ENCODE peak calls at places on chromosome 16, in five cellular contexts. Q, L, N, G and M are unnamed samples.

GRCh38 chr16:29663829-29664132 is 734 bp downstream of the SPN start:
- DNase-seq in Q (no peak), L (no peak), N (no peak), G (no peak), M (no peak)

GRCh38 chr16:21264226-21265036 is 13.7 kb downstream of the CRYM start:
- DNase-seq in Q (peak), L (no peak), N (no peak), G (no peak), M (no peak)

GRCh38 chr16:65896448-65897153 is 469.9 kb upstream of the CDH5 start:
- DNase-seq in Q (no peak), L (no peak), N (no peak), G (no peak), M (no peak)

GRCh38 chr16:85931596-85932402 is 32.8 kb downstream of the IRF8 start:
- DNase-seq in Q (no peak), L (no peak), N (no peak), G (no peak), M (no peak)

GRCh38 chr16:533391-534088 is 6.0 kb downstream of the CAPN15 start:
- DNase-seq in Q (no peak), L (peak), N (no peak), G (no peak), M (no peak)

GRCh38 chr16:5002699-5003143 is 31.0 kb downstream of the NAGPA start:
- DNase-seq in Q (no peak), L (no peak), N (no peak), G (peak), M (no peak)

GRCh38 chr16:83923581-83924365 is 24.9 kb downstream of the MLYCD start:
- DNase-seq in Q (peak), L (no peak), N (no peak), G (no peak), M (no peak)

GRCh38 chr16:87114832-87115231 is 202.4 kb downstream of the C16orf95 start:
- DNase-seq in Q (no peak), L (no peak), N (no peak), G (no peak), M (no peak)

GRCh38 chr16:881219-882097 is 80.9 kb upstream of the GNG13 start:
- DNase-seq in Q (peak), L (no peak), N (no peak), G (peak), M (peak)

GRCh38 chr16:4433914-4434787 is 8.5 kb downstream of the DNAJA3 start:
- DNase-seq in Q (no peak), L (no peak), N (no peak), G (no peak), M (no peak)

GRCh38 chr16:84537431-84538151 is 33.1 kb upstream of the MEAK7 start:
- DNase-seq in Q (peak), L (peak), N (no peak), G (no peak), M (no peak)

GRCh38 chr16:66419527-66419926 is 7.6 kb upstream of the BEAN1 start:
- DNase-seq in Q (no peak), L (no peak), N (no peak), G (no peak), M (no peak)

GRCh38 chr16:30777591-30778297 is 9.3 kb downstream of the ZNF629 start:
- DNase-seq in Q (no peak), L (no peak), N (no peak), G (no peak), M (no peak)

GRCh38 chr16:27436065-27436464 is 34.1 kb downstream of the IL21R start:
- DNase-seq in Q (no peak), L (no peak), N (no peak), G (peak), M (no peak)

GRCh38 chr16:67459066-67459857 is 21.7 kb downstream of the ATP6V0D1 start:
- DNase-seq in Q (peak), L (no peak), N (no peak), G (no peak), M (peak)

GRCh38 chr16:83449861-83450260 is 357.9 kb upstream of the HSBP1 start:
- DNase-seq in Q (no peak), L (no peak), N (no peak), G (no peak), M (no peak)

GRCh38 chr16:25210758-25211157 is 6.0 kb upstream of the AQP8 start:
- DNase-seq in Q (no peak), L (no peak), N (no peak), G (no peak), M (no peak)

GRCh38 chr16:24504467-24505345 is 34.7 kb upstream of the RBBP6 start:
- DNase-seq in Q (peak), L (peak), N (peak), G (peak), M (no peak)

GRCh38 chr16:2963074-2963610 is 933 bp upstream of the KREMEN2 start:
- DNase-seq in Q (peak), L (peak), N (peak), G (no peak), M (no peak)

GRCh38 chr16:81384006-81384405 is 60.6 kb upstream of the CMIP start:
- DNase-seq in Q (no peak), L (no peak), N (no peak), G (no peak), M (no peak)

GRCh38 chr16:79618712-79619050 is 18.1 kb upstream of the MAF start:
- DNase-seq in Q (peak), L (no peak), N (no peak), G (no peak), M (no peak)

GRCh38 chr16:3030872-3031212 is 5.9 kb downstream of the BICDL2 start:
- DNase-seq in Q (no peak), L (no peak), N (no peak), G (no peak), M (no peak)

GRCh38 chr16:70647461-70648359 is 1.4 kb downstream of the IL34 start:
- DNase-seq in Q (no peak), L (no peak), N (no peak), G (peak), M (no peak)

GRCh38 chr16:72677662-72678447 is 370.1 kb downstream of the ZFHX3 start:
- DNase-seq in Q (no peak), L (peak), N (no peak), G (no peak), M (no peak)

GRCh38 chr16:25897677-25898076 is 205.9 kb downstream of the HS3ST4 start:
- DNase-seq in Q (no peak), L (no peak), N (no peak), G (no peak), M (no peak)

GRCh38 chr16:67652578-67653130 is 7.4 kb downstream of the ACD start:
- DNase-seq in Q (peak), L (peak), N (no peak), G (peak), M (peak)

GRCh38 chr16:17266606-17267313 is 204.0 kb downstream of the XYLT1 start:
- DNase-seq in Q (peak), L (no peak), N (no peak), G (no peak), M (no peak)

GRCh38 chr16:5905935-5906334 is 808.3 kb upstream of the EEF2KMT start:
- DNase-seq in Q (no peak), L (no peak), N (no peak), G (no peak), M (no peak)

GRCh38 chr16:70252355-70252988 is 732 bp upstream of the EXOSC6 start:
- DNase-seq in Q (peak), L (peak), N (no peak), G (peak), M (no peak)

GRCh38 chr16:21060027-21060510 is 90.6 kb downstream of the DNAH3 start:
- DNase-seq in Q (no peak), L (peak), N (no peak), G (no peak), M (no peak)

GRCh38 chr16:30085247-30085646 is 6.5 kb downstream of the TBX6 start:
- DNase-seq in Q (peak), L (no peak), N (no peak), G (peak), M (no peak)

GRCh38 chr16:82990155-82990554 is 363.4 kb downstream of the CDH13 start:
- DNase-seq in Q (no peak), L (no peak), N (no peak), G (no peak), M (no peak)

GRCh38 chr16:16021646-16021987 is 72.2 kb downstream of the ABCC1 start:
- DNase-seq in Q (no peak), L (no peak), N (no peak), G (peak), M (no peak)

GRCh38 chr16:4870138-4870671 is 22.9 kb downstream of the UBN1 start:
- DNase-seq in Q (no peak), L (no peak), N (no peak), G (no peak), M (no peak)

GRCh38 chr16:53502331-53503269 is at the start of gene AKTIP:
- DNase-seq in Q (no peak), L (peak), N (peak), G (peak), M (peak)

GRCh38 chr16:52591441-52592215 is 44.7 kb upstream of the TOX3 start:
- DNase-seq in Q (no peak), L (no peak), N (no peak), G (no peak), M (no peak)

GRCh38 chr16:81431554-81432353 is 12.9 kb upstream of the CMIP start:
- DNase-seq in Q (no peak), L (peak), N (no peak), G (no peak), M (no peak)

GRCh38 chr16:89593841-89594240 is 18.3 kb downstream of the CPNE7 start:
- DNase-seq in Q (no peak), L (no peak), N (no peak), G (no peak), M (no peak)

GRCh38 chr16:361872-362701 is 8.3 kb downstream of the MRPL28 start:
- DNase-seq in Q (peak), L (peak), N (peak), G (peak), M (peak)

GRCh38 chr16:61887903-61888302 is 148.3 kb downstream of the CDH8 start:
- DNase-seq in Q (peak), L (no peak), N (no peak), G (no peak), M (no peak)